ENCODE peak calls at places on chromosomes 13 and 19, in five cellular contexts. Z is KG1, N is AG20443, H is ELR, S is astrocyte of the hippocampus. A is an unnamed sample.

GRCh38 chr19:3535235-3535921 is 3.6 kb upstream of the TEKTIP1 start:
- DNase-seq in Z (no peak), S (no peak), N (no peak), H (no peak), A (no peak)

GRCh38 chr19:16185925-16186234 is 670 bp downstream of the FAM32A start:
- DNase-seq in H (no peak), Z (no peak), N (no peak), S (no peak), A (no peak)

GRCh38 chr19:33471111-33471996 is 50.2 kb downstream of the PEPD start:
- DNase-seq in N (no peak), H (no peak), Z (no peak), S (no peak), A (no peak)

GRCh38 chr19:37583340-37583739 is 11.3 kb downstream of the ZNF571 start:
- DNase-seq in N (no peak), H (no peak), S (no peak), Z (no peak), A (no peak)

GRCh38 chr19:52991484-52991883 is 22.2 kb upstream of the ERVV-1 start:
- DNase-seq in N (peak; percentile 52), S (peak; percentile 50), H (peak; percentile 95), Z (no peak), A (no peak)

GRCh38 chr13:107322228-107322627 is 754.3 kb upstream of the ARGLU1 start:
- DNase-seq in N (no peak), S (no peak), Z (no peak), H (no peak), A (no peak)

GRCh38 chr13:20171364-20171763 is 10.5 kb upstream of the GJA3 start:
- DNase-seq in Z (no peak), S (peak; percentile 43), N (no peak), H (no peak), A (no peak)

GRCh38 chr13:44398606-44399005 is 25.0 kb downstream of the SERP2 start:
- DNase-seq in N (no peak), H (no peak), S (no peak), Z (no peak), A (no peak)

GRCh38 chr19:43634877-43635560 is 4.6 kb downstream of the CADM4 start:
- DNase-seq in S (peak; percentile 48), Z (no peak), H (no peak), N (no peak), A (no peak)

GRCh38 chr19:14114854-14115253 is 2.7 kb downstream of the PRKACA start:
- DNase-seq in N (no peak), S (peak; percentile 39), Z (no peak), H (peak; percentile 39), A (peak; percentile 80)

GRCh38 chr19:53545271-53546065 is 7.5 kb downstream of the ZNF331 start:
- DNase-seq in N (peak; percentile 70), H (peak; percentile 92), S (peak; percentile 60), Z (no peak), A (no peak)

GRCh38 chr19:38079926-38080380 is 144.1 kb downstream of the DPF1 start:
- DNase-seq in S (peak; percentile 87), H (peak; percentile 91), Z (no peak), N (peak; percentile 94), A (no peak)

GRCh38 chr19:18597809-18598660 is 8.6 kb downstream of the CRLF1 start:
- DNase-seq in S (no peak), N (no peak), Z (no peak), H (no peak), A (no peak)

GRCh38 chr19:18795540-18795939 is 4.4 kb upstream of the COMP start:
- DNase-seq in N (peak; percentile 76), H (no peak), S (peak; percentile 72), Z (no peak), A (no peak)

GRCh38 chr13:20624213-20624612 is 57.3 kb downstream of the IFT88 start:
- DNase-seq in H (peak; percentile 7), Z (no peak), N (no peak), S (no peak), A (no peak)

GRCh38 chr19:17109962-17110598 is 34.5 kb downstream of the MYO9B start:
- DNase-seq in H (no peak), S (no peak), Z (peak; percentile 81), N (no peak), A (peak; percentile 71)

GRCh38 chr13:23610187-23610576 is 40.0 kb downstream of the TNFRSF19 start:
- DNase-seq in H (peak; percentile 20), S (peak; percentile 65), N (no peak), Z (no peak), A (no peak)

GRCh38 chr19:32372726-32373613 is 27.6 kb downstream of the ZNF507 start:
- DNase-seq in H (peak; percentile 66), Z (no peak), N (no peak), S (no peak), A (no peak)

GRCh38 chr19:14434543-14435319 is 1.6 kb downstream of the PKN1 start:
- DNase-seq in Z (peak; percentile 12), S (peak; percentile 82), H (peak; percentile 75), N (peak; percentile 82), A (peak; percentile 67)

GRCh38 chr13:44523176-44524017 is 52.7 kb downstream of the TSC22D1 start:
- DNase-seq in S (peak; percentile 87), H (peak; percentile 61), N (peak; percentile 29), Z (no peak), A (no peak)

GRCh38 chr19:3100331-3100730 is 6.2 kb downstream of the GNA11 start:
- DNase-seq in S (no peak), Z (no peak), H (no peak), N (no peak), A (no peak)

GRCh38 chr19:6693056-6693471 is 23.1 kb upstream of the TNFSF14 start:
- DNase-seq in H (peak; percentile 27), S (no peak), Z (no peak), N (no peak), A (no peak)

GRCh38 chr13:39776439-39776838 is 121.0 kb downstream of the COG6 start:
- DNase-seq in N (peak; percentile 50), S (peak; percentile 83), Z (no peak), H (peak; percentile 93), A (no peak)

GRCh38 chr13:106263801-106264200 is 271.7 kb downstream of the EFNB2 start:
- DNase-seq in Z (no peak), H (no peak), S (no peak), N (no peak), A (no peak)

GRCh38 chr13:114039471-114040141 is 65.7 kb upstream of the C13orf46 start:
- DNase-seq in Z (no peak), S (no peak), H (no peak), N (no peak), A (no peak)

GRCh38 chr19:42172261-42172660 is 40.0 kb upstream of the POU2F2 start:
- DNase-seq in N (no peak), S (no peak), Z (no peak), H (no peak), A (no peak)

GRCh38 chr13:67148219-67148583 is 81.9 kb downstream of the PCDH9 start:
- DNase-seq in S (peak; percentile 42), Z (peak; percentile 9), N (peak; percentile 3), H (peak; percentile 69), A (no peak)

GRCh38 chr19:44800461-44800860 is 8.4 kb upstream of the BCAM start:
- DNase-seq in H (peak; percentile 80), Z (peak; percentile 53), N (peak; percentile 93), S (peak; percentile 88), A (peak; percentile 72)

GRCh38 chr19:51469162-51469561 is 9.2 kb upstream of the CEACAM18 start:
- DNase-seq in Z (no peak), N (no peak), H (no peak), S (no peak), A (no peak)